ENCODE peak calls at places on chromosomes 4 and X, in eight cellular contexts. One of them, this sample, is unnamed.

GRCh38 chr4:110073045-110073845 is 125.2 kb downstream of the ELOVL6 start:
- DNase-seq in transverse colon: no peak
- DNase-seq in pancreas: no peak
- DNase-seq in brain microvascular endothelial cell: no peak
- DNase-seq in tibial artery: no peak
- DNase-seq in MM.1S: no peak
- DNase-seq in astrocyte: no peak
- DNase-seq in RWPE2: no peak
- DNase-seq in this sample: no peak

GRCh38 chr4:174222266-174222872 is 61.1 kb downstream of the FBXO8 start:
- DNase-seq in brain microvascular endothelial cell: peak; percentile 29
- DNase-seq in pancreas: no peak
- DNase-seq in MM.1S: peak; percentile 27
- DNase-seq in tibial artery: no peak
- DNase-seq in transverse colon: no peak
- DNase-seq in astrocyte: no peak
- DNase-seq in RWPE2: no peak
- DNase-seq in this sample: no peak

GRCh38 chrX:107826286-107827136 is 845 bp downstream of the MID2 start:
- DNase-seq in pancreas: peak; percentile 71
- DNase-seq in brain microvascular endothelial cell: peak; percentile 31
- DNase-seq in MM.1S: peak; percentile 37
- DNase-seq in tibial artery: peak; percentile 63
- DNase-seq in RWPE2: no peak
- DNase-seq in astrocyte: peak; percentile 41
- DNase-seq in transverse colon: peak; percentile 14
- DNase-seq in this sample: no peak

GRCh38 chr4:111952708-111953107 is 192.5 kb upstream of the FAM241A start:
- DNase-seq in tibial artery: no peak
- DNase-seq in MM.1S: no peak
- DNase-seq in RWPE2: no peak
- DNase-seq in astrocyte: peak; percentile 57
- DNase-seq in pancreas: no peak
- DNase-seq in brain microvascular endothelial cell: no peak
- DNase-seq in transverse colon: no peak
- DNase-seq in this sample: no peak

GRCh38 chr4:156805696-156806095 is 165.9 kb downstream of the PDGFC start:
- DNase-seq in astrocyte: peak; percentile 53
- DNase-seq in brain microvascular endothelial cell: no peak
- DNase-seq in RWPE2: no peak
- DNase-seq in tibial artery: no peak
- DNase-seq in MM.1S: no peak
- DNase-seq in transverse colon: no peak
- DNase-seq in pancreas: no peak
- DNase-seq in this sample: no peak

GRCh38 chr4:180086480-180087170 is 2156.6 kb upstream of the TENM3 start:
- DNase-seq in astrocyte: no peak
- DNase-seq in MM.1S: no peak
- DNase-seq in transverse colon: no peak
- DNase-seq in RWPE2: no peak
- DNase-seq in tibial artery: no peak
- DNase-seq in brain microvascular endothelial cell: no peak
- DNase-seq in pancreas: no peak
- DNase-seq in this sample: no peak

GRCh38 chr4:6727081-6727942 is 11.3 kb downstream of the BLOC1S4 start:
- DNase-seq in pancreas: no peak
- DNase-seq in astrocyte: peak; percentile 45
- DNase-seq in transverse colon: no peak
- DNase-seq in brain microvascular endothelial cell: peak; percentile 14
- DNase-seq in MM.1S: no peak
- DNase-seq in RWPE2: no peak
- DNase-seq in tibial artery: peak; percentile 68
- DNase-seq in this sample: no peak

GRCh38 chrX:133921764-133922389 is 63.5 kb downstream of the GPC3 start:
- DNase-seq in pancreas: peak; percentile 78
- DNase-seq in tibial artery: no peak
- DNase-seq in brain microvascular endothelial cell: peak; percentile 17
- DNase-seq in RWPE2: no peak
- DNase-seq in transverse colon: peak; percentile 67
- DNase-seq in astrocyte: no peak
- DNase-seq in MM.1S: peak; percentile 37
- DNase-seq in this sample: peak; percentile 33

GRCh38 chr4:113878718-113879117 is 100.7 kb downstream of the ARSJ start:
- DNase-seq in brain microvascular endothelial cell: peak; percentile 28
- DNase-seq in RWPE2: no peak
- DNase-seq in astrocyte: peak; percentile 75
- DNase-seq in tibial artery: no peak
- DNase-seq in transverse colon: no peak
- DNase-seq in MM.1S: no peak
- DNase-seq in pancreas: no peak
- DNase-seq in this sample: no peak

GRCh38 chrX:85243155-85243554 is 424 bp downstream of the SATL1 start:
- DNase-seq in astrocyte: no peak
- DNase-seq in pancreas: no peak
- DNase-seq in brain microvascular endothelial cell: no peak
- DNase-seq in transverse colon: no peak
- DNase-seq in tibial artery: no peak
- DNase-seq in RWPE2: no peak
- DNase-seq in MM.1S: no peak
- DNase-seq in this sample: no peak

GRCh38 chr4:101200561-101200960 is 146.8 kb downstream of the PPP3CA start:
- DNase-seq in tibial artery: no peak
- DNase-seq in brain microvascular endothelial cell: peak; percentile 90
- DNase-seq in RWPE2: no peak
- DNase-seq in MM.1S: no peak
- DNase-seq in astrocyte: peak; percentile 96
- DNase-seq in pancreas: no peak
- DNase-seq in transverse colon: no peak
- DNase-seq in this sample: no peak

GRCh38 chr4:2082627-2083026 is 23.5 kb downstream of the NAT8L start:
- DNase-seq in astrocyte: no peak
- DNase-seq in MM.1S: no peak
- DNase-seq in brain microvascular endothelial cell: no peak
- DNase-seq in transverse colon: no peak
- DNase-seq in pancreas: no peak
- DNase-seq in tibial artery: no peak
- DNase-seq in RWPE2: no peak
- DNase-seq in this sample: no peak

GRCh38 chrX:1564750-1565683 is 26.4 kb upstream of the AKAP17A start:
- DNase-seq in transverse colon: no peak
- DNase-seq in brain microvascular endothelial cell: no peak
- DNase-seq in RWPE2: peak; percentile 17
- DNase-seq in pancreas: no peak
- DNase-seq in astrocyte: no peak
- DNase-seq in tibial artery: no peak
- DNase-seq in MM.1S: no peak
- DNase-seq in this sample: peak; percentile 21

GRCh38 chr4:2484169-2484568 is 15.3 kb downstream of the RNF4 start:
- DNase-seq in MM.1S: no peak
- DNase-seq in transverse colon: no peak
- DNase-seq in RWPE2: no peak
- DNase-seq in pancreas: no peak
- DNase-seq in tibial artery: no peak
- DNase-seq in brain microvascular endothelial cell: no peak
- DNase-seq in astrocyte: no peak
- DNase-seq in this sample: no peak

GRCh38 chrX:30665471-30665870 is 12.2 kb downstream of the GK start:
- DNase-seq in RWPE2: no peak
- DNase-seq in transverse colon: no peak
- DNase-seq in brain microvascular endothelial cell: no peak
- DNase-seq in MM.1S: no peak
- DNase-seq in astrocyte: no peak
- DNase-seq in tibial artery: no peak
- DNase-seq in pancreas: no peak
- DNase-seq in this sample: no peak

GRCh38 chrX:24647257-24648058 is at the start of gene PCYT1B:
- DNase-seq in astrocyte: peak; percentile 68
- DNase-seq in RWPE2: peak; percentile 34
- DNase-seq in tibial artery: peak; percentile 75
- DNase-seq in MM.1S: peak; percentile 66
- DNase-seq in pancreas: peak; percentile 69
- DNase-seq in transverse colon: peak; percentile 40
- DNase-seq in brain microvascular endothelial cell: peak; percentile 60
- DNase-seq in this sample: peak; percentile 54

GRCh38 chr4:108884596-108884995 is 121.7 kb upstream of the ETNPPL start:
- DNase-seq in astrocyte: peak; percentile 52
- DNase-seq in brain microvascular endothelial cell: peak; percentile 8
- DNase-seq in transverse colon: no peak
- DNase-seq in RWPE2: no peak
- DNase-seq in tibial artery: no peak
- DNase-seq in MM.1S: no peak
- DNase-seq in pancreas: no peak
- DNase-seq in this sample: no peak

GRCh38 chrX:48490661-48491060 is 14.7 kb downstream of the FTSJ1 start:
- DNase-seq in pancreas: no peak
- DNase-seq in brain microvascular endothelial cell: no peak
- DNase-seq in tibial artery: no peak
- DNase-seq in RWPE2: no peak
- DNase-seq in transverse colon: no peak
- DNase-seq in MM.1S: no peak
- DNase-seq in astrocyte: no peak
- DNase-seq in this sample: no peak

GRCh38 chrX:68249401-68249831 is 183.9 kb downstream of the OPHN1 start:
- DNase-seq in MM.1S: no peak
- DNase-seq in pancreas: no peak
- DNase-seq in tibial artery: peak; percentile 64
- DNase-seq in brain microvascular endothelial cell: no peak
- DNase-seq in transverse colon: no peak
- DNase-seq in astrocyte: no peak
- DNase-seq in RWPE2: no peak
- DNase-seq in this sample: no peak

GRCh38 chr4:7331682-7332000 is 103.1 kb downstream of the PSAPL1 start:
- DNase-seq in RWPE2: no peak
- DNase-seq in astrocyte: no peak
- DNase-seq in transverse colon: no peak
- DNase-seq in tibial artery: no peak
- DNase-seq in pancreas: peak; percentile 44
- DNase-seq in brain microvascular endothelial cell: no peak
- DNase-seq in MM.1S: no peak
- DNase-seq in this sample: no peak

GRCh38 chr4:34732579-34732978 is 1511.7 kb downstream of the ARAP2 start:
- DNase-seq in transverse colon: no peak
- DNase-seq in astrocyte: no peak
- DNase-seq in tibial artery: no peak
- DNase-seq in RWPE2: no peak
- DNase-seq in brain microvascular endothelial cell: no peak
- DNase-seq in MM.1S: no peak
- DNase-seq in pancreas: no peak
- DNase-seq in this sample: no peak

GRCh38 chrX:38220024-38220935 is at the start of gene SRPX:
- DNase-seq in transverse colon: peak; percentile 27
- DNase-seq in tibial artery: peak; percentile 73
- DNase-seq in RWPE2: no peak
- DNase-seq in pancreas: peak; percentile 64
- DNase-seq in MM.1S: peak; percentile 49
- DNase-seq in brain microvascular endothelial cell: no peak
- DNase-seq in astrocyte: peak; percentile 34
- DNase-seq in this sample: no peak

DNA sequence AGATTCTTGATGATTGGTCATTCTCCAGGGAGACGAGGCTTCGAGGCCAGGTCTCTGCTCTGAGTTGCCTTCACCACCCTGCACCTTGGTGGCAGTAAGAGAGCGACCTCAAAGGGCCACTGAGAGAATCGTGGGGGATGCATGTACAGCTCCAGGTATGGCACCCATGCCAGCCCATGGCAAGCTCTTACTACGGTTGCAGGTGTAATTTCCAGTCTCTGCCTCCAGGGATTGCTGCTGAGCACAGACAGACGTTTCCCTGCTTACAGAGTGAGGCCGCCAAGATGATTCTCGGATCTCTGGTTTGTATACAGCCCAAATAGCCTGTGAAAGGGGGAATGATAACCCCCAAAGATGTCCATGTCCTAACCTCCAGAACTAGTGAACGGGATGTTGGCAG is 16.3 kb upstream of the DRD5 start:
- DNase-seq in pancreas: no peak
- DNase-seq in RWPE2: no peak
- DNase-seq in brain microvascular endothelial cell: peak; percentile 37
- DNase-seq in tibial artery: no peak
- DNase-seq in MM.1S: peak; percentile 32
- DNase-seq in transverse colon: peak; percentile 44
- DNase-seq in astrocyte: no peak
- DNase-seq in this sample: no peak
- TF ChIP-seq CTCF in pancreas: no peak
- TF ChIP-seq CTCF in RWPE2: no peak
- TF ChIP-seq CTCF in brain microvascular endothelial cell: peak; percentile 25
- TF ChIP-seq CTCF in tibial artery: no peak
- TF ChIP-seq CTCF in MM.1S: peak; percentile 62
- TF ChIP-seq CTCF in transverse colon: peak; percentile 64
- TF ChIP-seq CTCF in astrocyte: peak; percentile 16
- TF ChIP-seq CTCF in this sample: peak; percentile 16

GRCh38 chr4:159267940-159268327 is 165.1 kb downstream of the RAPGEF2 start:
- DNase-seq in tibial artery: no peak
- DNase-seq in transverse colon: no peak
- DNase-seq in RWPE2: no peak
- DNase-seq in MM.1S: no peak
- DNase-seq in pancreas: no peak
- DNase-seq in astrocyte: peak; percentile 44
- DNase-seq in brain microvascular endothelial cell: no peak
- DNase-seq in this sample: no peak
- H3K4me3 ChIP-seq in tibial artery: peak overlapping the region; percentile 34
- H3K4me3 ChIP-seq in transverse colon: no peak overlapping the region
- H3K4me3 ChIP-seq in RWPE2: no peak overlapping the region
- H3K4me3 ChIP-seq in MM.1S: no peak overlapping the region
- H3K4me3 ChIP-seq in pancreas: no peak overlapping the region
- H3K4me3 ChIP-seq in astrocyte: peak overlapping the region; percentile 51
- H3K4me3 ChIP-seq in brain microvascular endothelial cell: no peak overlapping the region
- H3K4me3 ChIP-seq in this sample: no peak overlapping the region

GRCh38 chr4:125388653-125389052 is 73.9 kb downstream of the FAT4 start:
- DNase-seq in RWPE2: no peak
- DNase-seq in brain microvascular endothelial cell: peak; percentile 87
- DNase-seq in astrocyte: peak; percentile 81
- DNase-seq in pancreas: no peak
- DNase-seq in tibial artery: no peak
- DNase-seq in transverse colon: no peak
- DNase-seq in MM.1S: no peak
- DNase-seq in this sample: no peak
- H3K27ac ChIP-seq in RWPE2: peak overlapping the region; percentile 97
- H3K27ac ChIP-seq in brain microvascular endothelial cell: peak overlapping the region; percentile 83
- H3K27ac ChIP-seq in astrocyte: peak overlapping the region; percentile 85
- H3K27ac ChIP-seq in pancreas: no peak overlapping the region
- H3K27ac ChIP-seq in tibial artery: peak overlapping the region; percentile 60
- H3K27ac ChIP-seq in transverse colon: peak overlapping the region; percentile 78
- H3K27ac ChIP-seq in MM.1S: no peak overlapping the region
- H3K27ac ChIP-seq in this sample: no peak overlapping the region

DNA sequence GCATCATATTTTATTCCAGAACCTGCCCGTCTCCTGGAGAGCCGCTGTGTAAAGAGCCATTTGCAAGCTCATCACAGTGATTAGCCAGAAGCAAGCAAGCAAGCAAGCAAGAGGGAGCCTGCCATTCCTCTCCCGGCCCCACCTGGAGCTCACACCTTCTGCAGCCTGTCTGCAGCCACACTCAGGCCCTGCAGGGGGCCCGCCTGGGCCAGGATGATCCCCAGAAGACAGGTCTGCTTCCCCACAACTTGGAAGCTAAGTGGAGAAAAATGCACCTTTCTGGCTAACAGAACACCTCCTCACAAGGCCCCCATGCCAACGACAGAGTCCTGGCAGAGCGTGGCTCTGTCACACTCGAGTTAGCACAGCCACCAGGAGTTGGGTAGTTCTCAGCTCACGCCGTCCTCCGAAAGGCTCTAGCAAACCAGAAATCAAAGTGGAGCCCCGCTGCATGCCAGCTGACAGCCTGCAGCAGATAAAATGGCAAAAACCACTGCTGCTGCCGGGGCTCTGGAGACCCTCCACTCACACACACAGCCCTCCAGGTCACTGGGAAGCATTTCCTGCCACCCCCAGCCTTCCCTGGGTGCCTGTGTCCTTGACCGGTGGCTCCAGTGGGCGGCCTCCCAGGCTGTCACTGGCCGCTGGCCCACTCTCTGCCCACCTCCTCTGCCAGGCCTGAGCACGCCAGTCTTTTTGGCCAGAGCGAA is 54.9 kb downstream of the DCTD start:
- DNase-seq in astrocyte: no peak
- DNase-seq in transverse colon: no peak
- DNase-seq in pancreas: peak; percentile 67
- DNase-seq in brain microvascular endothelial cell: no peak
- DNase-seq in RWPE2: no peak
- DNase-seq in tibial artery: no peak
- DNase-seq in MM.1S: no peak
- DNase-seq in this sample: no peak
- TF ChIP-seq CTCF in astrocyte: no peak
- TF ChIP-seq CTCF in transverse colon: no peak
- TF ChIP-seq CTCF in pancreas: peak; percentile 10
- TF ChIP-seq CTCF in brain microvascular endothelial cell: peak; percentile 31
- TF ChIP-seq CTCF in RWPE2: no peak
- TF ChIP-seq CTCF in tibial artery: no peak
- TF ChIP-seq CTCF in MM.1S: no peak
- TF ChIP-seq CTCF in this sample: no peak